ENCODE peak calls at places on chromosomes 5 and 9, in five cellular contexts. L, S, R, Y and K are unnamed samples.

GRCh38 chr5:389197-389821 is 53.7 kb upstream of the EXOC3 start:
- DNase-seq in Y (no peak), S (no peak), L (no peak), R (no peak), K (no peak)

GRCh38 chr9:83449166-83449565 is 89.0 kb downstream of the FRMD3 start:
- DNase-seq in S (no peak), R (no peak), L (no peak), Y (no peak), K (no peak)

GRCh38 chr9:114339130-114339908 is 9.7 kb downstream of the ORM2 start:
- DNase-seq in R (peak), S (peak), Y (peak), L (no peak), K (peak)

GRCh38 chr5:149337746-149338145 is 7.6 kb upstream of the GRPEL2 start:
- DNase-seq in S (no peak), R (no peak), Y (no peak), L (no peak), K (no peak)

GRCh38 chr9:79800578-79800977 is 228.8 kb downstream of the TLE4 start:
- DNase-seq in L (no peak), Y (no peak), R (no peak), S (no peak), K (no peak)

GRCh38 chr9:127076860-127077657 is 45.4 kb downstream of the ANGPTL2 start:
- DNase-seq in R (no peak), L (no peak), S (no peak), Y (no peak), K (no peak)

GRCh38 chr5:68343421-68343826 is 127.9 kb downstream of the PIK3R1 start:
- DNase-seq in L (peak), S (no peak), Y (peak), R (peak), K (no peak)

GRCh38 chr5:109161914-109162683 is 247.7 kb downstream of the PJA2 start:
- DNase-seq in S (no peak), L (no peak), Y (no peak), R (no peak), K (no peak)

GRCh38 chr5:109329296-109330252 is 80.2 kb downstream of the PJA2 start:
- DNase-seq in Y (no peak), R (peak), S (no peak), L (peak), K (no peak)

GRCh38 chr5:132364319-132364718 is 5.2 kb upstream of the SLC22A5 start:
- DNase-seq in S (no peak), R (peak), Y (no peak), L (peak), K (no peak)

GRCh38 chr5:132243366-132243977 is 14.0 kb upstream of the PDLIM4 start:
- DNase-seq in R (no peak), L (no peak), Y (no peak), S (no peak), K (no peak)

GRCh38 chr5:168282120-168282519 is 9.3 kb upstream of the WWC1 start:
- DNase-seq in Y (no peak), R (peak), L (peak), S (peak), K (no peak)

GRCh38 chr9:97594414-97594921 is 38.7 kb downstream of the TSTD2 start:
- DNase-seq in S (no peak), L (no peak), R (no peak), Y (no peak), K (no peak)